ENCODE peak calls at places on chromosome 19, in seven cellular contexts. P is ascending aorta, J is uterus, V is heart right ventricle, G is fibroblast of the aortic adventitia, A is hepatocyte, D is fibroblast of pulmonary artery. N is an unnamed sample.

GRCh38 chr19:4140237-4140711 is 13.2 kb upstream of the CREB3L3 start:
- DNase-seq in J (no peak), G (peak; percentile 79), V (no peak), A (peak; percentile 83), D (peak; percentile 75), P (no peak), N (peak; percentile 83)

GRCh38 chr19:2254052-2254872 is 2.0 kb downstream of the JSRP1 start:
- DNase-seq in V (no peak), P (no peak), D (peak; percentile 49), A (peak; percentile 81), G (no peak), J (no peak), N (no peak)

GRCh38 chr19:17488593-17489391 is 18.5 kb downstream of the SLC27A1 start:
- DNase-seq in A (peak; percentile 95), G (no peak), V (peak; percentile 51), P (no peak), J (peak; percentile 52), D (peak; percentile 34), N (no peak)

GRCh38 chr19:33905937-33906577 is 109.4 kb downstream of the KCTD15 start:
- DNase-seq in G (no peak), D (no peak), P (peak; percentile 71), J (peak; percentile 40), V (peak; percentile 80), A (peak; percentile 75), N (peak; percentile 59)

GRCh38 chr19:31491246-31491645 is 142.0 kb upstream of the TSHZ3 start:
- DNase-seq in V (no peak), G (no peak), D (no peak), J (no peak), P (no peak), A (no peak), N (peak; percentile 13)

GRCh38 chr19:31498781-31499180 is 149.5 kb upstream of the TSHZ3 start:
- DNase-seq in V (no peak), J (no peak), G (no peak), D (no peak), A (no peak), P (peak; percentile 27), N (no peak)

GRCh38 chr19:38830039-38830733 is 1.4 kb downstream of the ECH1 start:
- DNase-seq in A (no peak), P (no peak), J (no peak), D (no peak), V (no peak), G (peak; percentile 37), N (peak; percentile 63)

GRCh38 chr19:36638862-36639510 is 27.7 kb downstream of the ZNF461 start:
- DNase-seq in V (no peak), G (peak; percentile 3), J (no peak), D (peak; percentile 7), A (no peak), P (no peak), N (peak; percentile 9)

GRCh38 chr19:29476528-29476927 is 49.3 kb upstream of the VSTM2B start:
- DNase-seq in A (no peak), D (no peak), J (no peak), G (no peak), V (no peak), P (no peak), N (no peak)

GRCh38 chr19:16834747-16835146 is 5.5 kb downstream of the SIN3B start:
- DNase-seq in P (no peak), A (no peak), D (no peak), G (no peak), V (no peak), J (no peak), N (peak; percentile 59)

GRCh38 chr19:1252221-1252817 is 3.9 kb downstream of the MIDN start:
- DNase-seq in J (peak; percentile 95), D (peak; percentile 98), V (peak; percentile 91), P (peak; percentile 97), A (peak; percentile 85), G (peak; percentile 99), N (peak; percentile 99)

GRCh38 chr19:50697414-50698124 is 22.0 kb downstream of the SHANK1 start:
- DNase-seq in J (no peak), A (no peak), D (no peak), P (no peak), V (no peak), G (no peak), N (no peak)

GRCh38 chr19:45179063-45179847 is 671 bp downstream of the BLOC1S3 start:
- DNase-seq in P (no peak), D (peak; percentile 33), G (peak; percentile 8), A (peak; percentile 81), J (no peak), V (peak; percentile 44), N (peak; percentile 42)

GRCh38 chr19:45952691-45953505 is 20.8 kb downstream of the NOVA2 start:
- DNase-seq in G (peak; percentile 75), D (peak; percentile 72), A (peak; percentile 85), V (peak; percentile 62), J (no peak), P (no peak), N (peak; percentile 62)

GRCh38 chr19:927044-927706 is 1.3 kb downstream of the ARID3A start:
- DNase-seq in P (peak; percentile 81), V (peak; percentile 71), J (peak; percentile 75), D (peak; percentile 60), A (peak; percentile 85), G (peak; percentile 34), N (peak; percentile 61)

GRCh38 chr19:21115430-21115829 is 26.4 kb upstream of the ZNF431 start:
- DNase-seq in D (no peak), G (no peak), J (no peak), P (no peak), V (no peak), A (no peak), N (no peak)

GRCh38 chr19:21109116-21109515 is 27.1 kb downstream of the ZNF714 start:
- DNase-seq in A (no peak), P (no peak), V (no peak), J (no peak), G (peak; percentile 5), D (peak; percentile 31), N (peak; percentile 9)

DNA sequence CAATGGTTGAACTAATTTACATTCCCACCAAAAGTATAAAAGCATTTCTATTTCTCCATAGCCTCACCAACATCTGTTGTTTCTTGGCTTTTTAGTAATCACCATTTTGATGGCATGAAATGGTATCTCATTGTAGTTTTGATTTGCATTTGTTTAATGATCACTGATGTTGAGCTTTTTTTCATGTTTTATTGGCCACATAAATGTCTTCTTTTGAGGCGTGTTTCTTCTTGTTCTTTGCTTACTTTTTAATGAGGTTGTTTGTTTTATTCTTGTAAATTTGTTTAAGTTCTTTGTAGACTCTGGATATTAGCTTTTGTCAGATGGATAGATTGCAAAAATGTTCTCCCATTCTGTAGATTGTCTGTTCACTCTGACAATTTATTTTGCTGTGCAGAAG is 28.2 kb downstream of the ZNF714 start:
- DNase-seq in A (no peak), J (no peak), G (no peak), V (no peak), D (no peak), P (no peak), N (no peak)
- H3K4me3 ChIP-seq in A (no peak overlapping the region), J (no peak overlapping the region), G (no peak overlapping the region), V (no peak overlapping the region), D (no peak overlapping the region), P (no peak overlapping the region), N (no peak overlapping the region)

GRCh38 chr19:49664171-49665070 is 1.2 kb downstream of the IRF3 start:
- DNase-seq in A (peak; percentile 96), V (peak; percentile 91), D (peak; percentile 78), G (peak; percentile 65), P (peak; percentile 94), J (peak; percentile 89), N (peak; percentile 79)
- TF ChIP-seq CTCF in A (no peak), V (no peak), D (no peak), G (peak; percentile 36), P (peak; percentile 33), J (peak; percentile 8), N (no peak)

GRCh38 chr19:35039881-35040456 is 1.6 kb upstream of the HPN start:
- DNase-seq in G (no peak), V (no peak), P (peak; percentile 60), D (no peak), J (no peak), A (no peak), N (no peak)

GRCh38 chr19:35040826-35041547 is 534 bp upstream of the HPN start:
- DNase-seq in A (peak; percentile 89), D (peak; percentile 48), V (peak; percentile 93), G (peak; percentile 27), P (peak; percentile 88), J (peak; percentile 86), N (no peak)

GRCh38 chr19:35037716-35038622 is 3.6 kb upstream of the HPN start:
- DNase-seq in D (peak; percentile 59), J (no peak), V (no peak), A (no peak), G (peak; percentile 49), P (peak; percentile 65), N (peak; percentile 76)

GRCh38 chr19:35040474-35040825 is 1.1 kb upstream of the HPN start:
- DNase-seq in P (peak; percentile 60), J (no peak), D (no peak), G (no peak), A (no peak), V (no peak), N (no peak)

DNA sequence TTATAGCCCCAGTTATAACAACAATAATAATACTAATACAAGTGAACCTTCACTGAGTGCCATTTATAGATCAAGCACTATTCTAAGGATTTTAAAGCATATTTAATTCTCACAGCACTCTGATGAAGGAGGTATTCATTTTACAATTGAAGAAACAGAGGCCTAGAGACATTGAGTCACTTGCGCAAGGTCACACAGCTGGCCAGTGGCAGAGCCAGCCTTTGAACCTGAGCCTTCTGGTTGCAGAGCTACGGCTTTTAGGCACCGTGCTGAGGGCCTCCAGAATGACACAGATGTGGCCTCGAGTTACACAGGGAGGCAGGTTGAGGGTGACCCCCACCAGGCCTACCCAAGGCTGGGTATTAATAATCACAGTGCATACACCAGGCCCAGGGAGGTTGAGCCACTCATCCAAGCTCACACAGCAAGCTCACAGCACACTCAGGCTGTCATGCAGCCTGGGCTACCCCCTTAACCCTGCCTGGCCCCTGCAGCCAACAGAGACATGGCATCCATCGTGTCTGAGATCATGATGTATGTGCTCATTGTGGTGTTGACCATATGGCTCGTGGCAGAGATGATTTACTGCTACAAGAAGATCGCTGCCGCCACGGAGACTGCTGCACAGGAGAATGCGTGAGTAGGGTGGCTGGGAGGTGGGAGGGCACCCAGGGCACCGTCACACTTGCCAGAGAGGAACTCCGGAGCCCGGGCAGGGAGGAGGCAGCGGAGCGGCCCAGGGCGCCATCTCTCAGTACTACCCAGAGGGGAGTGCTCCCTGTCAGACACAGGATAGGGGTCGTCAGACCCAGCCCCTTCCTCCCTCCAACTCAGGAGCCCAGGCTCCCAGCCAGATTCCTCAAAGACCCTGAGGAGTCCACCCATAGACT is 2.7 kb upstream of the HPN start:
- DNase-seq in V (no peak), D (no peak), A (no peak), G (no peak), P (peak; percentile 66), J (no peak), N (no peak)
- H3K4me3 ChIP-seq in V (no peak overlapping the region), D (no peak overlapping the region), A (no peak overlapping the region), G (no peak overlapping the region), P (no peak overlapping the region), J (no peak overlapping the region), N (no peak overlapping the region)

DNA sequence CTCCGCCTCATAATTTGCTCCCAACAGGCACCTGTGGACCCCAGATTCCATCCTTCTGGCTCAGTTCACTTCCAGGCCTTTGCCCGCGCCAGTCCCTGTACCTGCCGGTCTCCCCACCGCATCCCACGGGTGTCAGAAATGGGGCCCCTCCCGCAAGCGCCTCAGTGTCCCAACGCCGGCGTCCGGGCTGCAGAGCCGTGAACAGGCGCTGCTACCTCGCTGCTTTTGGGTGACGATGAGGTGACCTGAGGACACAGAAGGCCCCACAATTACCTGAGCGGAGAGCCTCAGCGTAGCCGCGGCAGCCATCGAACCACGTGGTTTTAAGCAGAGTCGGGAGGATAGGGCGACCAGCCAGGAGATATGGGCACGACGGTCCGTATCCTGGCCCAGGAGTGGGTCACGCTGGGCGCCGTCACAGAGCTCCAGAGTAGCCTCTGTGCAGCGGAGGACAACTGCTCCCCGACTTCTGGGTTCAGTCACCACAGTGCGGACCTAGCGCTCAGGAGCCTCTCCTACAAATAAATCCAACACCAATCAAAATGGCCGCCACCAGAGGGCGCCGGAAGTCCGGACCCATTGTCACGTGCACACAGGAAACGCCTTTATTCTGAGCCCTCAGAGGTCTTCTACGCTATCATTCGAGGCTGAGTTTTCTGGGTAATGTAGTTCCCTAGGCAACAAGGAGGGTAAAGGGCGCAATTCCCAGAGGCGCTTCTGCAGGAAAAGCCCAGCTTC is at the start of gene ZNF814:
- DNase-seq in D (peak; percentile 91), V (peak; percentile 81), G (peak; percentile 84), A (peak; percentile 90), J (peak; percentile 61), P (peak; percentile 84), N (peak; percentile 90)
- TF ChIP-seq CTCF in D (peak; percentile 21), V (peak; percentile 69), G (peak; percentile 19), A (peak; percentile 32), J (peak; percentile 17), P (no peak), N (no peak)